ENCODE peak calls at places on chromosomes 3 and 15, in five cellular contexts. D, M, B, G and P are unnamed samples.

GRCh38 chr15:20357139-20358065 is 184.2 kb downstream of the GOLGA6L6 start:
- DNase-seq in D (no peak), M (peak), B (peak), G (no peak), P (no peak)

GRCh38 chr3:38634133-38634532 is 15.4 kb downstream of the SCN5A start:
- DNase-seq in D (no peak), M (no peak), B (no peak), G (no peak), P (no peak)

GRCh38 chr15:79049416-79049815 is 41.2 kb downstream of the RASGRF1 start:
- DNase-seq in D (no peak), M (no peak), B (no peak), G (no peak), P (no peak)

GRCh38 chr3:194396897-194397756 is 1.9 kb downstream of the GP5 start:
- DNase-seq in D (peak), M (no peak), B (no peak), G (peak), P (no peak)

GRCh38 chr3:45126730-45127129 is 19.4 kb downstream of the CDCP1 start:
- DNase-seq in D (no peak), M (no peak), B (no peak), G (no peak), P (peak)

GRCh38 chr15:45714501-45715488 is 80.0 kb downstream of the SQOR start:
- DNase-seq in D (peak), M (peak), B (peak), G (peak), P (peak)

GRCh38 chr3:112671930-112672715 is 31.2 kb upstream of the CCDC80 start:
- DNase-seq in D (peak), M (no peak), B (no peak), G (no peak), P (no peak)

GRCh38 chr3:151307131-151307530 is 9.5 kb downstream of the GPR87 start:
- DNase-seq in D (no peak), M (no peak), B (no peak), G (peak), P (no peak)

GRCh38 chr3:58287354-58287753 is 18.7 kb upstream of the RPP14 start:
- DNase-seq in D (no peak), M (no peak), B (no peak), G (no peak), P (no peak)

GRCh38 chr3:158658889-158659288 is 13.6 kb downstream of the LXN start:
- DNase-seq in D (no peak), M (no peak), B (no peak), G (no peak), P (no peak)

GRCh38 chr3:119413603-119414280 is 49.7 kb downstream of the TMEM39A start:
- DNase-seq in D (no peak), M (peak), B (no peak), G (peak), P (no peak)

GRCh38 chr15:68204361-68204760 is 771 bp downstream of the CALML4 start:
- DNase-seq in D (no peak), M (no peak), B (no peak), G (no peak), P (no peak)

GRCh38 chr3:69364354-69364753 is 21.5 kb downstream of the FRMD4B start:
- DNase-seq in D (no peak), M (no peak), B (no peak), G (no peak), P (no peak)

GRCh38 chr3:108051005-108051404 is 39.8 kb downstream of the CD47 start:
- DNase-seq in D (no peak), M (no peak), B (no peak), G (no peak), P (no peak)

GRCh38 chr15:25468611-25469010 is 29.8 kb upstream of the UBE3A start:
- DNase-seq in D (no peak), M (no peak), B (no peak), G (no peak), P (no peak)

GRCh38 chr3:158768881-158769518 is 32.9 kb upstream of the MFSD1 start:
- DNase-seq in D (peak), M (no peak), B (peak), G (no peak), P (peak)

GRCh38 chr3:175432338-175433025 is 573.3 kb downstream of the NAALADL2 start:
- DNase-seq in D (peak), M (no peak), B (no peak), G (no peak), P (no peak)

GRCh38 chr3:106247902-106248684 is 379.3 kb upstream of the CBLB start:
- DNase-seq in D (no peak), M (no peak), B (no peak), G (no peak), P (no peak)

GRCh38 chr15:80604583-80605506 is 90.3 kb upstream of the ABHD17C start:
- DNase-seq in D (no peak), M (no peak), B (no peak), G (no peak), P (no peak)

GRCh38 chr3:9681011-9681722 is 22.5 kb upstream of the CPNE9 start:
- DNase-seq in D (no peak), M (no peak), B (no peak), G (no peak), P (no peak)

GRCh38 chr15:82624008-82624407 is 23.2 kb downstream of the CPEB1 start:
- DNase-seq in D (no peak), M (no peak), B (no peak), G (no peak), P (no peak)

GRCh38 chr3:11532865-11533490 is 110.7 kb downstream of the VGLL4 start:
- DNase-seq in D (peak), M (no peak), B (no peak), G (no peak), P (no peak)

GRCh38 chr3:157151627-157152026 is 8.3 kb downstream of the CCNL1 start:
- DNase-seq in D (no peak), M (peak), B (no peak), G (no peak), P (no peak)

GRCh38 chr15:66755298-66756068 is 53.4 kb downstream of the SMAD6 start:
- DNase-seq in D (no peak), M (no peak), B (no peak), G (no peak), P (no peak)

GRCh38 chr15:65201918-65202317 is 9.4 kb downstream of the CILP start:
- DNase-seq in D (no peak), M (no peak), B (no peak), G (no peak), P (no peak)

GRCh38 chr3:134092231-134092701 is 62.5 kb upstream of the SLCO2A1 start:
- DNase-seq in D (no peak), M (no peak), B (no peak), G (no peak), P (no peak)

GRCh38 chr3:141878812-141879211 is 2.4 kb downstream of the ATP1B3 start:
- DNase-seq in D (peak), M (no peak), B (no peak), G (no peak), P (peak)

GRCh38 chr15:62928996-62929350 is 113.6 kb upstream of the TPM1 start:
- DNase-seq in D (peak), M (no peak), B (no peak), G (no peak), P (no peak)

GRCh38 chr3:58254144-58254543 is 16.6 kb downstream of the ABHD6 start:
- DNase-seq in D (no peak), M (no peak), B (peak), G (no peak), P (no peak)

GRCh38 chr15:42048080-42048820 is 27.4 kb upstream of the PLA2G4E start:
- DNase-seq in D (no peak), M (no peak), B (no peak), G (no peak), P (no peak)

GRCh38 chr3:189309400-189309975 is 137.7 kb downstream of the TPRG1 start:
- DNase-seq in D (no peak), M (no peak), B (peak), G (no peak), P (no peak)

GRCh38 chr3:17384567-17385296 is 357.7 kb downstream of the TBC1D5 start:
- DNase-seq in D (no peak), M (no peak), B (no peak), G (no peak), P (no peak)

GRCh38 chr3:190435618-190436017 is 14.1 kb downstream of the TMEM207 start:
- DNase-seq in D (no peak), M (no peak), B (no peak), G (no peak), P (no peak)

GRCh38 chr3:155560135-155560534 is 184.7 kb downstream of the PLCH1 start:
- DNase-seq in D (no peak), M (no peak), B (no peak), G (no peak), P (no peak)

GRCh38 chr15:29429584-29429983 is 160.0 kb upstream of the NSMCE3 start:
- DNase-seq in D (no peak), M (no peak), B (no peak), G (no peak), P (no peak)

GRCh38 chr3:100197876-100198275 is 62.9 kb upstream of the TBC1D23 start:
- DNase-seq in D (no peak), M (no peak), B (no peak), G (no peak), P (no peak)

GRCh38 chr3:126703512-126704493 is at the start of gene CHCHD6:
- DNase-seq in D (peak), M (peak), B (peak), G (peak), P (peak)
- TF ChIP-seq POLR2AphosphoS5 in D (no peak), M (no peak), B (peak), G (peak), P (no peak)

DNA sequence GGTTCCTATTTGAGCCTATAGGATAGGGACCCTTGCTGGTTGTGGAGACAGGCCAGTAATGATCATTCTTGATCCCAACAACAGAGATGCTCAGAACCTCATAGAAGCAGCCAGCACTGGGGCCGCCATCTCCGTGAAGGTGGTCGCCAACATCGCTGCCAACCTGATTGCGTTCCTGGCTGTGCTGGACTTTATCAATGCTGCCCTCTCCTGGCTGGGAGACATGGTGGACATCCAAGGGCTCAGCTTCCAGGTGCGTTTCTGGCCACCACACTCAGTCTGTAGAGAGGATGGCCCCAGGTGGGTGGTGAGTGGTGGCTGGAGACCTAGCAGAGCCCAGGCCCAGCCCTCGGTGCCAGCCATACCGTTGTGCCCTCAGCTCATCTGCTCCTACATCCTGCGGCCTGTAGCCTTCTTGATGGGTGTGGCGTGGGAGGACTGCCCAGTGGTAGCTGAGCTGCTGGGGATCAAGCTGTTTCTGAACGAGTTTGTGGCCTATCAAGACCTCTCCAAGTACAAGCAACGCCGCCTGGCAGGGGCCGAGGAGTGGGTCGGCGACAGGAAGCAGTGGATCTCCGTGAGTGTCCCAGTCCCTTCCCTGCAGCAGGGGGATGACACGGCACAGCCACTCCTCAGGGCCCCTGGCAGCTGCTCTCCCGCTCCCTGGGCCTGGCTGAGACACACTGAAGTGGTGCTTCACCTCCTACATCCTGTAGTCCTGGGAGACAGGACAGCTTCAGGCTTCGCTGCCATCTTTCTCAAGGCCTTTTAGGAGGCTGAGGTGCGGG is 46.5 kb upstream of the PDE8A start:
- DNase-seq in D (no peak), M (no peak), B (no peak), G (peak), P (no peak)
- TF ChIP-seq CTCF in D (peak), M (peak), B (no peak), G (peak), P (no peak)

GRCh38 chr15:26838742-26839460 is 28.0 kb upstream of the GABRA5 start:
- DNase-seq in D (no peak), M (peak), B (no peak), G (peak), P (no peak)

GRCh38 chr15:26841941-26842340 is 24.9 kb upstream of the GABRA5 start:
- DNase-seq in D (no peak), M (no peak), B (no peak), G (peak), P (no peak)

GRCh38 chr15:26841514-26841913 is 25.3 kb upstream of the GABRA5 start:
- DNase-seq in D (no peak), M (no peak), B (no peak), G (peak), P (no peak)

GRCh38 chr15:26844901-26845300 is 22.0 kb upstream of the GABRA5 start:
- DNase-seq in D (no peak), M (no peak), B (no peak), G (no peak), P (no peak)

DNA sequence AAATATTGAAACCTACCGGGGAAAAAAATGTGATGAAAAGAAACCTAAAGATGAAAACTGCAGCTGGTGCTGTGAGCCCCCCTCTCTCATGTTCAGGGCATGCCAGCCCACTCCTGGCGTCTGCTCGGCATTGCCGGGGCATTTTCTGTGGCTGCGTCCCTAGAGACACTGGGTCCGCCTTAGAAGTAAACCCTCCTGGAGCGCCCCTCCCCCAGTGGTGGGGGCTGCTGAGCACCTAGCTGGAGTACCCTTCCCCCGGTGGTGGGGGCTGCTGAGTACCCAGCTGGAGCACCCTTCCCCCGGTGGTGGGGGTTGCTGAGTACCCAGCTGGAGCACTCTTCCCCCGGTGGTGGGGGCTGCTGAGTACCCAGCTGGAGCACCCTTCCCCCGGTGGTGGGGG is 24.5 kb upstream of the GABRA5 start:
- DNase-seq in D (no peak), M (no peak), B (no peak), G (peak), P (no peak)
- TF ChIP-seq POLR2AphosphoS5 in D (no peak), M (no peak), B (no peak), G (no peak), P (no peak)

GRCh38 chr3:16354291-16354690 is 89.3 kb downstream of the OXNAD1 start:
- DNase-seq in D (no peak), M (no peak), B (no peak), G (no peak), P (no peak)

GRCh38 chr3:16359331-16359730 is 94.3 kb downstream of the OXNAD1 start:
- DNase-seq in D (peak), M (no peak), B (no peak), G (no peak), P (no peak)

GRCh38 chr3:16355864-16356263 is 90.9 kb downstream of the OXNAD1 start:
- DNase-seq in D (no peak), M (no peak), B (no peak), G (no peak), P (no peak)

GRCh38 chr3:16357698-16358097 is 92.7 kb downstream of the OXNAD1 start:
- DNase-seq in D (no peak), M (no peak), B (no peak), G (no peak), P (no peak)

GRCh38 chr3:16357191-16357590 is 92.2 kb downstream of the OXNAD1 start:
- DNase-seq in D (no peak), M (no peak), B (no peak), G (no peak), P (no peak)
- TF ChIP-seq CTCF in D (no peak), M (no peak), B (no peak), G (no peak), P (no peak)

DNA sequence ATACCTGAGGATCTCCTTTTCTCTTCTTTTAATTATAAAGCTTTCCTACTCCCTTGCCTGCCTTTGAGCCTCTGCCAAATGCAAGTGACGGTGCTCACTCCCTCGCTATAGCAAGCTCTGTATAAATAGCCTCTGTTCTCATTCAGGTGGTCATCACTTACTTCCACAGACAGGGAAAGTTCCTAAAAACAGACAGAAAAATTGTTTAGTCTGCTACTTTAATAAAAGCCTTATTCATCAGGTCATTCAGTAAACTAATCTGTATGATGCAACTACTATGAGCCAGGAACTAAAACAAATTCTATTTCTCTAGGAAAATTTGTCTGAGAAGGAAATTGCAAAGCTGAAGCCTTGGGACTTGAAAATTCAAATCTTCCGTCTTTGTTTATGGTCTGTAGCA is 10.2 kb upstream of the DLG1 start:
- DNase-seq in D (no peak), M (no peak), B (no peak), G (no peak), P (no peak)
- TF ChIP-seq POLR2AphosphoS5 in D (no peak), M (no peak), B (no peak), G (no peak), P (no peak)

GRCh38 chr3:173216063-173216462 is 75.0 kb upstream of the SPATA16 start:
- DNase-seq in D (no peak), M (no peak), B (no peak), G (no peak), P (no peak)

GRCh38 chr3:173217127-173217526 is 76.1 kb upstream of the SPATA16 start:
- DNase-seq in D (no peak), M (no peak), B (no peak), G (no peak), P (no peak)

GRCh38 chr3:173225351-173225750 is 84.3 kb upstream of the SPATA16 start:
- DNase-seq in D (no peak), M (no peak), B (no peak), G (no peak), P (no peak)

GRCh38 chr3:173221010-173221409 is 80.0 kb upstream of the SPATA16 start:
- DNase-seq in D (peak), M (no peak), B (no peak), G (peak), P (no peak)
- TF ChIP-seq CTCF in D (peak), M (no peak), B (no peak), G (peak), P (no peak)

GRCh38 chr3:48898383-48899234 is at the start of gene SLC25A20:
- DNase-seq in D (peak), M (peak), B (peak), G (peak), P (peak)
- TF ChIP-seq POLR2AphosphoS5 in D (peak), M (peak), B (peak), G (peak), P (peak)

DNA sequence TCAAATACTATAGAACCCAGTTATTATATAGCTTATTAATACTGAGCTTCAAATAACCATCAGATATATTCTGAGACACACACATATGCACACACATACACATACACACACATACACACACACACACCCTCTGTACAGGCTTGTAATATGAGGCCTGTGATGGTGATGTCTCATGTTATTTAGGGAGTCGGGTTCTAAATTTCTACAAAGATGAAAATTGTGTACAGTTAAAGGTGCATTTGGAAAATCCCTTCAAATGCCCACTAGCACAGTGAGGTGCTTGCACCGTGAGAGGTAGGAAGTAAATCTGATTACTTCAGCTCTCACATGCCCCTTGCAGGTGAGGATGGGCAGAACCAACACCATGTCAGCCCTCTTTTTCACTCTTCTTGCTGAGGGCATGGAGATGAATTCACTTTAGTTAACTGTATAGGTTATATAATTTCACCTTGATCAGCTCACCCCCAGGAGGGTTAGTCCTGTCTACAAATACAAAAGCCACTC is 294.5 kb upstream of the PROK2 start:
- DNase-seq in D (no peak), M (no peak), B (no peak), G (no peak), P (no peak)
- TF ChIP-seq CTCF in D (no peak), M (no peak), B (no peak), G (no peak), P (no peak)

GRCh38 chr3:63912768-63913588 is 795 bp upstream of the SCAANT1 start:
- DNase-seq in D (peak), M (peak), B (peak), G (peak), P (peak)
- TF ChIP-seq POLR2AphosphoS5 in D (no peak), M (no peak), B (peak), G (no peak), P (peak)